ENCODE peak calls at places on chromosomes 13 and 19, in six cellular contexts. G is AG09309; U is CD8-positive, alpha-beta memory T cell; R is PC-3; C is AG04450; V is tibial artery. Z is an unnamed sample.

GRCh38 chr19:33219261-33219812 is 6.3 kb downstream of the SLC7A10 start:
- DNase-seq in G (no peak), U (no peak), R (no peak), C (no peak), V (no peak), Z (no peak)

GRCh38 chr13:26759907-26760834 is at the start of gene GPR12:
- DNase-seq in G (no peak), U (no peak), R (no peak), C (no peak), V (no peak), Z (no peak)

GRCh38 chr13:42681394-42681793 is 100.0 kb upstream of the FAM216B start:
- DNase-seq in G (no peak), U (no peak), R (no peak), C (no peak), V (no peak), Z (no peak)

GRCh38 chr13:24281188-24282008 is 28.0 kb upstream of the C1QTNF9 start:
- DNase-seq in G (no peak), U (no peak), R (no peak), C (no peak), V (no peak), Z (no peak)

GRCh38 chr19:40270362-40271089 is 14.6 kb downstream of the AKT2 start:
- DNase-seq in G (no peak), U (no peak), R (no peak), C (no peak), V (no peak), Z (no peak)

GRCh38 chr13:102670130-102670529 is 24.7 kb downstream of the METTL21C start:
- DNase-seq in G (no peak), U (no peak), R (no peak), C (no peak), V (no peak), Z (no peak)

GRCh38 chr19:12880551-12881171 is 588 bp downstream of the DNASE2 start:
- DNase-seq in G (no peak), U (no peak), R (peak), C (no peak), V (peak), Z (peak)

GRCh38 chr13:103386341-103386740 is 320.1 kb upstream of the SLC10A2 start:
- DNase-seq in G (no peak), U (no peak), R (peak), C (no peak), V (no peak), Z (no peak)

GRCh38 chr19:19591133-19591825 is 27.2 kb downstream of the PBX4 start:
- DNase-seq in G (peak), U (peak), R (peak), C (peak), V (no peak), Z (no peak)

GRCh38 chr19:47296036-47296435 is 13.6 kb upstream of the C5AR1 start:
- DNase-seq in G (no peak), U (peak), R (peak), C (peak), V (no peak), Z (peak)

GRCh38 chr19:14906711-14907110 is 20.8 kb upstream of the OR7A17 start:
- DNase-seq in G (no peak), U (no peak), R (no peak), C (no peak), V (no peak), Z (no peak)

GRCh38 chr19:36973844-36974195 is 57.7 kb downstream of the ZNF568 start:
- DNase-seq in G (no peak), U (no peak), R (no peak), C (no peak), V (no peak), Z (no peak)

GRCh38 chr19:51799998-51800848 is 5.3 kb downstream of the FPR3 start:
- DNase-seq in G (no peak), U (no peak), R (no peak), C (no peak), V (peak), Z (peak)

GRCh38 chr13:27133889-27134288 is 37.7 kb downstream of the USP12 start:
- DNase-seq in G (no peak), U (no peak), R (no peak), C (no peak), V (no peak), Z (no peak)

GRCh38 chr13:31349156-31349555 is 149.4 kb downstream of the B3GLCT start:
- DNase-seq in G (no peak), U (no peak), R (no peak), C (no peak), V (no peak), Z (no peak)

GRCh38 chr13:27712421-27712820 is 79.9 kb upstream of the GSX1 start:
- DNase-seq in G (no peak), U (no peak), R (peak), C (no peak), V (no peak), Z (no peak)

GRCh38 chr13:49667773-49668172 is 23.5 kb downstream of the EBPL start:
- DNase-seq in G (no peak), U (no peak), R (peak), C (no peak), V (no peak), Z (no peak)

GRCh38 chr13:57739791-57740190 is 108.2 kb downstream of the PCDH17 start:
- DNase-seq in G (no peak), U (no peak), R (no peak), C (no peak), V (no peak), Z (no peak)

GRCh38 chr19:10517361-10517759 is at the start of gene S1PR5:
- DNase-seq in G (no peak), U (no peak), R (no peak), C (no peak), V (no peak), Z (no peak)

GRCh38 chr13:42885325-42885724 is 103.9 kb downstream of the FAM216B start:
- DNase-seq in G (no peak), U (no peak), R (no peak), C (no peak), V (no peak), Z (no peak)

GRCh38 chr13:77298403-77298802 is 28.5 kb downstream of the MYCBP2 start:
- DNase-seq in G (no peak), U (no peak), R (no peak), C (no peak), V (no peak), Z (no peak)

GRCh38 chr19:2166741-2167738 is 3.3 kb downstream of the DOT1L start:
- DNase-seq in G (no peak), U (no peak), R (peak), C (no peak), V (peak), Z (peak)

GRCh38 chr13:109575821-109576220 is 210.6 kb downstream of the IRS2 start:
- DNase-seq in G (no peak), U (no peak), R (no peak), C (no peak), V (no peak), Z (no peak)

GRCh38 chr19:12864721-12865715 is 16.2 kb downstream of the DNASE2 start:
- DNase-seq in G (no peak), U (no peak), R (no peak), C (no peak), V (no peak), Z (no peak)

GRCh38 chr13:90867336-90867683 is 480.2 kb upstream of the MIR17HG start:
- DNase-seq in G (peak), U (no peak), R (peak), C (peak), V (peak), Z (peak)

GRCh38 chr19:5617080-5617479 is 5.5 kb downstream of the SAFB2 start:
- DNase-seq in G (no peak), U (no peak), R (no peak), C (no peak), V (no peak), Z (no peak)

GRCh38 chr19:51066393-51066792 is 1.5 kb upstream of the KLK13 start:
- DNase-seq in G (no peak), U (no peak), R (no peak), C (no peak), V (no peak), Z (no peak)

GRCh38 chr13:30071890-30072817 is 221.7 kb upstream of the UBL3 start:
- DNase-seq in G (no peak), U (no peak), R (peak), C (no peak), V (no peak), Z (no peak)

GRCh38 chr13:78806457-78806856 is 147.5 kb upstream of the OBI1 start:
- DNase-seq in G (no peak), U (no peak), R (peak), C (no peak), V (no peak), Z (no peak)

GRCh38 chr19:32671883-32672282 is 3.1 kb downstream of the ANKRD27 start:
- DNase-seq in G (no peak), U (no peak), R (no peak), C (no peak), V (no peak), Z (no peak)

GRCh38 chr13:20544186-20544914 is 18.7 kb upstream of the CRYL1 start:
- DNase-seq in G (no peak), U (no peak), R (no peak), C (no peak), V (no peak), Z (no peak)

GRCh38 chr13:37656247-37656940 is 57.8 kb upstream of the POSTN start:
- DNase-seq in G (peak), U (no peak), R (peak), C (peak), V (no peak), Z (no peak)

GRCh38 chr13:74794582-74794981 is 660.4 kb upstream of the KLF12 start:
- DNase-seq in G (no peak), U (no peak), R (no peak), C (no peak), V (no peak), Z (no peak)
- H3K4me3 ChIP-seq in G (no peak), U (no peak), R (no peak), C (no peak), V (no peak), Z (no peak)

DNA sequence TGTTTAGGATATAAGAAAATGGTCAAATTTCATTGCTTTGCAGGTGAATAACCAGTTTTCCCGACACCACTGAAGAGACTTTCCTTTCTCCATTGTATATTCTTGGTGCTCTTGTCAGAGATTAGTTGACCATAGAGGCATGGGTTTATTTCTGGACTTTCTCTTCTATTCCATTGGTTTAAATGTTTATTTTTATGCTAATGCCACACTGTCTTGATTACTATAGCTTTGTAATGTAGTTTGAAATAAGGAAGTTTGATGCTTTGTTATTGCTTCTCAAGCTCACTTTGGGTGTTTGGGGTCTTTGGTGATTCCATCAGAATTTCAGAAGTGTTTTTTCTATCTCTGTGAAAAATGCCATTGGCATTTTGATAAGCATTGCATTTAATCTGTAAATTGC is 190.0 kb upstream of the SPRY2 start:
- DNase-seq in G (no peak), U (no peak), R (no peak), C (no peak), V (no peak), Z (no peak)
- H3K4me3 ChIP-seq in G (no peak), U (no peak), R (no peak), C (no peak), V (no peak), Z (no peak)

GRCh38 chr19:35757231-35757748 is 461 bp upstream of the HSPB6 start:
- DNase-seq in G (peak), U (no peak), R (peak), C (peak), V (peak), Z (peak)
- H3K4me3 ChIP-seq in G (peak), U (peak), R (peak), C (peak), V (peak), Z (peak)

GRCh38 chr13:113066746-113067145 is 38.8 kb upstream of the F7 start:
- DNase-seq in G (no peak), U (no peak), R (no peak), C (no peak), V (no peak), Z (no peak)
- H3K4me3 ChIP-seq in G (no peak), U (no peak), R (no peak), C (no peak), V (no peak), Z (no peak)

GRCh38 chr13:51559916-51560315 is 24.3 kb upstream of the WDFY2 start:
- DNase-seq in G (no peak), U (no peak), R (no peak), C (no peak), V (no peak), Z (no peak)
- H3K4me3 ChIP-seq in G (no peak), U (no peak), R (no peak), C (no peak), V (no peak), Z (no peak)

GRCh38 chr13:71255633-71256032 is 611.4 kb downstream of the DACH1 start:
- DNase-seq in G (no peak), U (no peak), R (peak), C (no peak), V (no peak), Z (no peak)

GRCh38 chr13:71254384-71254783 is 612.6 kb downstream of the DACH1 start:
- DNase-seq in G (no peak), U (no peak), R (peak), C (no peak), V (no peak), Z (no peak)

GRCh38 chr13:71249031-71249430 is 618.0 kb downstream of the DACH1 start:
- DNase-seq in G (no peak), U (no peak), R (peak), C (no peak), V (no peak), Z (no peak)

DNA sequence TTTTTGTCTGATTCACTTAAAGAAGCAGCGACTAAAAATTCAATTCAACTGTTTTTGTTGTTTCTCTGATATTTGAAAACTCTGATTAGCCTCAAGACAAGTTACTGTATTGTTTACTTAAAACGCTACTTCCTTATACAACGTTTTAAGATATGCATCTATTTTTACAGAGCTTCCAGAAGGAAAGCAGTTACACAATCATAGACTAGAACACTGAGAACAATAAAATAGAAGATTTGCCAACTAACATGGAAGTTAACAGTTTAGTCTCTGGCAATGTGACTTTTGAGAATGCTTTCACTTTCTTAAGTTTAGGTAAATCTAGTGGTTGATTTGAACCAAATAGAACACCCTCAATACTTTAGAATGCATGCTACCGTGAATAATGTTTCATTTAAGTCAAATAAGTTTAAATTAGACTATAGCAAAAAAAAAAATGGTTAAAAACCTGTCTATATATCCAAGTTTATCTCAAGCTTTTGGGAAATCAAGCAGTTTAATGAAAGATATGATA is 614.8 kb downstream of the DACH1 start:
- DNase-seq in G (no peak), U (no peak), R (peak), C (no peak), V (no peak), Z (no peak)
- H3K4me3 ChIP-seq in G (no peak), U (no peak), R (no peak), C (no peak), V (no peak), Z (no peak)

GRCh38 chr13:32408296-32408998 is 19.5 kb downstream of the N4BP2L1 start:
- DNase-seq in G (no peak), U (no peak), R (no peak), C (no peak), V (no peak), Z (no peak)
- H3K4me3 ChIP-seq in G (no peak), U (no peak), R (no peak), C (no peak), V (no peak), Z (no peak)

GRCh38 chr19:996051-996838 is 4.0 kb upstream of the GRIN3B start:
- DNase-seq in G (no peak), U (peak), R (peak), C (no peak), V (no peak), Z (no peak)
- H3K4me3 ChIP-seq in G (peak), U (peak), R (peak), C (peak), V (no peak), Z (no peak)

DNA sequence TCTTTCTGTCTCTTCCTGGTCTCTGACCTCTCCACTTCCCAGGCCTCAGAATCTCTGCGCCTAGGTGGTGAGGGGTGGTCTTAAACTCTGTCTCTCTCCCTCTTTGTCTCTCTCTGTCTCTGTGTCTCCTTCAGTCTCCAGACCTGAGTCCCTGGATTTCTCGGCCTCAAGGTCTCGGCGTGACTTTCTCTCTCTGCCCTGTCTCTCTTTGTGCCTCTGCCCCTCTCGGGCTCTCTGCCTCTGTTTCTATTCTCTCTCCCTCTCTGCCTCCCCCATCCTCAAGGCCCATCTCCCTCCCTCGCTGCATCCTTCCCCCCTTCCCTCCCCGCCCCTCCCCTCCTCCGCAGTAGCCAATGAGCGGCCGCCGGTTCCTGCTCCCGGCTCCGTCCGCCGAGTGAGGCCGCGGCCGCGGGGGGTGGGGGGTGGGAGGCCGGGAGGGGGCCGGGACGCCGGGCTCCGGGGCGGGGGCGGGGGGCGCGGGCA is at the start of gene CACNG7:
- DNase-seq in G (no peak), U (no peak), R (no peak), C (no peak), V (no peak), Z (no peak)
- H3K4me3 ChIP-seq in G (no peak), U (no peak), R (no peak), C (peak), V (no peak), Z (no peak)

GRCh38 chr19:3210347-3211017 is 14.0 kb upstream of the CELF5 start:
- DNase-seq in G (no peak), U (peak), R (peak), C (no peak), V (no peak), Z (no peak)

GRCh38 chr19:3207466-3208242 is 16.8 kb upstream of the CELF5 start:
- DNase-seq in G (no peak), U (no peak), R (no peak), C (no peak), V (no peak), Z (no peak)

GRCh38 chr19:3211191-3211590 is 13.3 kb upstream of the CELF5 start:
- DNase-seq in G (no peak), U (no peak), R (no peak), C (no peak), V (no peak), Z (no peak)

GRCh38 chr19:3206216-3206953 is 18.1 kb upstream of the CELF5 start:
- DNase-seq in G (no peak), U (no peak), R (no peak), C (no peak), V (no peak), Z (no peak)

GRCh38 chr19:3208317-3209207 is 15.9 kb upstream of the CELF5 start:
- DNase-seq in G (no peak), U (no peak), R (no peak), C (no peak), V (no peak), Z (no peak)
- H3K4me3 ChIP-seq in G (no peak), U (no peak), R (no peak), C (no peak), V (no peak), Z (no peak)